ENCODE peak calls at places on chromosomes 7 and 10, in seven cellular contexts. One of them, this sample, is unnamed.

GRCh38 chr10:93559490-93559889 is 7.0 kb upstream of the FFAR4 start:
- DNase-seq in dermis microvascular lymphatic vessel endothelial cell: no peak
- DNase-seq in uterus: no peak
- DNase-seq in NCI-H2171 treated with DMSO at 0.1 percent for 48 hours: no peak
- DNase-seq in HS-27A: no peak
- DNase-seq in epithelial cell of esophagus: no peak
- DNase-seq in stimulated activated CD8-positive, alpha-beta memory T cell treated with anti-CD3 and anti-CD28 coated beads, Interleukin-12 subunit alpha, Interleukin-12 subunit beta, amount 100 ng/mL, for 4 hours: no peak
- DNase-seq in this sample: no peak

GRCh38 chr10:1595726-1596125 is 141.6 kb downstream of the ADARB2 start:
- DNase-seq in dermis microvascular lymphatic vessel endothelial cell: no peak
- DNase-seq in uterus: no peak
- DNase-seq in NCI-H2171 treated with DMSO at 0.1 percent for 48 hours: no peak
- DNase-seq in HS-27A: no peak
- DNase-seq in epithelial cell of esophagus: no peak
- DNase-seq in stimulated activated CD8-positive, alpha-beta memory T cell treated with anti-CD3 and anti-CD28 coated beads, Interleukin-12 subunit alpha, Interleukin-12 subunit beta, amount 100 ng/mL, for 4 hours: no peak
- DNase-seq in this sample: no peak

GRCh38 chr10:43461950-43462349 is 25.0 kb downstream of the ZNF487 start:
- DNase-seq in dermis microvascular lymphatic vessel endothelial cell: peak
- DNase-seq in uterus: no peak
- DNase-seq in NCI-H2171 treated with DMSO at 0.1 percent for 48 hours: peak
- DNase-seq in HS-27A: peak
- DNase-seq in epithelial cell of esophagus: peak
- DNase-seq in stimulated activated CD8-positive, alpha-beta memory T cell treated with anti-CD3 and anti-CD28 coated beads, Interleukin-12 subunit alpha, Interleukin-12 subunit beta, amount 100 ng/mL, for 4 hours: no peak
- DNase-seq in this sample: peak

GRCh38 chr7:148620749-148621372 is 30.3 kb downstream of the C7orf33 start:
- DNase-seq in dermis microvascular lymphatic vessel endothelial cell: no peak
- DNase-seq in uterus: no peak
- DNase-seq in NCI-H2171 treated with DMSO at 0.1 percent for 48 hours: no peak
- DNase-seq in HS-27A: no peak
- DNase-seq in epithelial cell of esophagus: peak
- DNase-seq in stimulated activated CD8-positive, alpha-beta memory T cell treated with anti-CD3 and anti-CD28 coated beads, Interleukin-12 subunit alpha, Interleukin-12 subunit beta, amount 100 ng/mL, for 4 hours: no peak
- DNase-seq in this sample: no peak

GRCh38 chr10:97196213-97197029 is 10.7 kb upstream of the SLIT1 start:
- DNase-seq in dermis microvascular lymphatic vessel endothelial cell: no peak
- DNase-seq in uterus: peak
- DNase-seq in NCI-H2171 treated with DMSO at 0.1 percent for 48 hours: peak
- DNase-seq in HS-27A: no peak
- DNase-seq in epithelial cell of esophagus: peak
- DNase-seq in stimulated activated CD8-positive, alpha-beta memory T cell treated with anti-CD3 and anti-CD28 coated beads, Interleukin-12 subunit alpha, Interleukin-12 subunit beta, amount 100 ng/mL, for 4 hours: peak
- DNase-seq in this sample: peak

GRCh38 chr10:99341860-99342517 is 12.8 kb downstream of the CNNM1 start:
- DNase-seq in dermis microvascular lymphatic vessel endothelial cell: no peak
- DNase-seq in uterus: no peak
- DNase-seq in NCI-H2171 treated with DMSO at 0.1 percent for 48 hours: no peak
- DNase-seq in HS-27A: no peak
- DNase-seq in epithelial cell of esophagus: no peak
- DNase-seq in stimulated activated CD8-positive, alpha-beta memory T cell treated with anti-CD3 and anti-CD28 coated beads, Interleukin-12 subunit alpha, Interleukin-12 subunit beta, amount 100 ng/mL, for 4 hours: no peak
- DNase-seq in this sample: peak

GRCh38 chr7:35003679-35004278 is 33.5 kb downstream of the DPY19L1 start:
- DNase-seq in dermis microvascular lymphatic vessel endothelial cell: no peak
- DNase-seq in uterus: peak
- DNase-seq in NCI-H2171 treated with DMSO at 0.1 percent for 48 hours: peak
- DNase-seq in HS-27A: peak
- DNase-seq in epithelial cell of esophagus: peak
- DNase-seq in stimulated activated CD8-positive, alpha-beta memory T cell treated with anti-CD3 and anti-CD28 coated beads, Interleukin-12 subunit alpha, Interleukin-12 subunit beta, amount 100 ng/mL, for 4 hours: no peak
- DNase-seq in this sample: peak

GRCh38 chr10:117175215-117175900 is 21.9 kb upstream of the KCNK18 start:
- DNase-seq in dermis microvascular lymphatic vessel endothelial cell: no peak
- DNase-seq in uterus: no peak
- DNase-seq in NCI-H2171 treated with DMSO at 0.1 percent for 48 hours: peak
- DNase-seq in HS-27A: no peak
- DNase-seq in epithelial cell of esophagus: peak
- DNase-seq in stimulated activated CD8-positive, alpha-beta memory T cell treated with anti-CD3 and anti-CD28 coated beads, Interleukin-12 subunit alpha, Interleukin-12 subunit beta, amount 100 ng/mL, for 4 hours: no peak
- DNase-seq in this sample: no peak

GRCh38 chr10:119505588-119506315 is 36.8 kb downstream of the RGS10 start:
- DNase-seq in dermis microvascular lymphatic vessel endothelial cell: no peak
- DNase-seq in uterus: no peak
- DNase-seq in NCI-H2171 treated with DMSO at 0.1 percent for 48 hours: no peak
- DNase-seq in HS-27A: no peak
- DNase-seq in epithelial cell of esophagus: no peak
- DNase-seq in stimulated activated CD8-positive, alpha-beta memory T cell treated with anti-CD3 and anti-CD28 coated beads, Interleukin-12 subunit alpha, Interleukin-12 subunit beta, amount 100 ng/mL, for 4 hours: no peak
- DNase-seq in this sample: no peak

GRCh38 chr10:62625484-62625883 is 179.0 kb upstream of the ADO start:
- DNase-seq in dermis microvascular lymphatic vessel endothelial cell: no peak
- DNase-seq in uterus: no peak
- DNase-seq in NCI-H2171 treated with DMSO at 0.1 percent for 48 hours: no peak
- DNase-seq in HS-27A: no peak
- DNase-seq in epithelial cell of esophagus: no peak
- DNase-seq in stimulated activated CD8-positive, alpha-beta memory T cell treated with anti-CD3 and anti-CD28 coated beads, Interleukin-12 subunit alpha, Interleukin-12 subunit beta, amount 100 ng/mL, for 4 hours: no peak
- DNase-seq in this sample: no peak

GRCh38 chr10:43114031-43114742 is 24.1 kb upstream of the CSGALNACT2 start:
- DNase-seq in dermis microvascular lymphatic vessel endothelial cell: no peak
- DNase-seq in uterus: no peak
- DNase-seq in NCI-H2171 treated with DMSO at 0.1 percent for 48 hours: no peak
- DNase-seq in HS-27A: no peak
- DNase-seq in epithelial cell of esophagus: no peak
- DNase-seq in stimulated activated CD8-positive, alpha-beta memory T cell treated with anti-CD3 and anti-CD28 coated beads, Interleukin-12 subunit alpha, Interleukin-12 subunit beta, amount 100 ng/mL, for 4 hours: no peak
- DNase-seq in this sample: no peak

GRCh38 chr7:155166673-155167370 is 96.7 kb downstream of the HTR5A start:
- DNase-seq in dermis microvascular lymphatic vessel endothelial cell: peak
- DNase-seq in uterus: peak
- DNase-seq in NCI-H2171 treated with DMSO at 0.1 percent for 48 hours: no peak
- DNase-seq in HS-27A: peak
- DNase-seq in epithelial cell of esophagus: peak
- DNase-seq in stimulated activated CD8-positive, alpha-beta memory T cell treated with anti-CD3 and anti-CD28 coated beads, Interleukin-12 subunit alpha, Interleukin-12 subunit beta, amount 100 ng/mL, for 4 hours: no peak
- DNase-seq in this sample: no peak

GRCh38 chr10:117130346-117130745 is 7.7 kb downstream of the VAX1 start:
- DNase-seq in dermis microvascular lymphatic vessel endothelial cell: no peak
- DNase-seq in uterus: no peak
- DNase-seq in NCI-H2171 treated with DMSO at 0.1 percent for 48 hours: no peak
- DNase-seq in HS-27A: no peak
- DNase-seq in epithelial cell of esophagus: no peak
- DNase-seq in stimulated activated CD8-positive, alpha-beta memory T cell treated with anti-CD3 and anti-CD28 coated beads, Interleukin-12 subunit alpha, Interleukin-12 subunit beta, amount 100 ng/mL, for 4 hours: no peak
- DNase-seq in this sample: no peak

GRCh38 chr7:100681491-100682227 is 8.1 kb downstream of the GNB2 start:
- DNase-seq in dermis microvascular lymphatic vessel endothelial cell: no peak
- DNase-seq in uterus: no peak
- DNase-seq in NCI-H2171 treated with DMSO at 0.1 percent for 48 hours: no peak
- DNase-seq in HS-27A: no peak
- DNase-seq in epithelial cell of esophagus: no peak
- DNase-seq in stimulated activated CD8-positive, alpha-beta memory T cell treated with anti-CD3 and anti-CD28 coated beads, Interleukin-12 subunit alpha, Interleukin-12 subunit beta, amount 100 ng/mL, for 4 hours: no peak
- DNase-seq in this sample: no peak

GRCh38 chr10:129101232-129101980 is 365.6 kb upstream of the MGMT start:
- DNase-seq in dermis microvascular lymphatic vessel endothelial cell: no peak
- DNase-seq in uterus: no peak
- DNase-seq in NCI-H2171 treated with DMSO at 0.1 percent for 48 hours: peak
- DNase-seq in HS-27A: no peak
- DNase-seq in epithelial cell of esophagus: no peak
- DNase-seq in stimulated activated CD8-positive, alpha-beta memory T cell treated with anti-CD3 and anti-CD28 coated beads, Interleukin-12 subunit alpha, Interleukin-12 subunit beta, amount 100 ng/mL, for 4 hours: no peak
- DNase-seq in this sample: no peak

GRCh38 chr10:6766061-6766460 is 186.0 kb upstream of the PRKCQ start:
- DNase-seq in dermis microvascular lymphatic vessel endothelial cell: no peak
- DNase-seq in uterus: peak
- DNase-seq in NCI-H2171 treated with DMSO at 0.1 percent for 48 hours: no peak
- DNase-seq in HS-27A: no peak
- DNase-seq in epithelial cell of esophagus: no peak
- DNase-seq in stimulated activated CD8-positive, alpha-beta memory T cell treated with anti-CD3 and anti-CD28 coated beads, Interleukin-12 subunit alpha, Interleukin-12 subunit beta, amount 100 ng/mL, for 4 hours: no peak
- DNase-seq in this sample: no peak

GRCh38 chr10:68796609-68797008 is 30.7 kb upstream of the STOX1 start:
- DNase-seq in dermis microvascular lymphatic vessel endothelial cell: no peak
- DNase-seq in uterus: no peak
- DNase-seq in NCI-H2171 treated with DMSO at 0.1 percent for 48 hours: no peak
- DNase-seq in HS-27A: no peak
- DNase-seq in epithelial cell of esophagus: peak
- DNase-seq in stimulated activated CD8-positive, alpha-beta memory T cell treated with anti-CD3 and anti-CD28 coated beads, Interleukin-12 subunit alpha, Interleukin-12 subunit beta, amount 100 ng/mL, for 4 hours: no peak
- DNase-seq in this sample: no peak

GRCh38 chr7:128883622-128884549 is 21.2 kb downstream of the ATP6V1F start:
- DNase-seq in dermis microvascular lymphatic vessel endothelial cell: no peak
- DNase-seq in uterus: peak
- DNase-seq in NCI-H2171 treated with DMSO at 0.1 percent for 48 hours: peak
- DNase-seq in HS-27A: no peak
- DNase-seq in epithelial cell of esophagus: peak
- DNase-seq in stimulated activated CD8-positive, alpha-beta memory T cell treated with anti-CD3 and anti-CD28 coated beads, Interleukin-12 subunit alpha, Interleukin-12 subunit beta, amount 100 ng/mL, for 4 hours: peak
- DNase-seq in this sample: peak

GRCh38 chr10:11149499-11149898 is 131.8 kb downstream of the CELF2 start:
- DNase-seq in dermis microvascular lymphatic vessel endothelial cell: no peak
- DNase-seq in uterus: no peak
- DNase-seq in NCI-H2171 treated with DMSO at 0.1 percent for 48 hours: no peak
- DNase-seq in HS-27A: no peak
- DNase-seq in epithelial cell of esophagus: no peak
- DNase-seq in stimulated activated CD8-positive, alpha-beta memory T cell treated with anti-CD3 and anti-CD28 coated beads, Interleukin-12 subunit alpha, Interleukin-12 subunit beta, amount 100 ng/mL, for 4 hours: no peak
- DNase-seq in this sample: no peak

GRCh38 chr7:106959753-106960152 is 84.8 kb upstream of the PRKAR2B start:
- DNase-seq in dermis microvascular lymphatic vessel endothelial cell: no peak
- DNase-seq in uterus: no peak
- DNase-seq in NCI-H2171 treated with DMSO at 0.1 percent for 48 hours: no peak
- DNase-seq in HS-27A: no peak
- DNase-seq in epithelial cell of esophagus: peak
- DNase-seq in stimulated activated CD8-positive, alpha-beta memory T cell treated with anti-CD3 and anti-CD28 coated beads, Interleukin-12 subunit alpha, Interleukin-12 subunit beta, amount 100 ng/mL, for 4 hours: no peak
- DNase-seq in this sample: peak

GRCh38 chr10:12826800-12827372 is 174.6 kb downstream of the CCDC3 start:
- DNase-seq in dermis microvascular lymphatic vessel endothelial cell: no peak
- DNase-seq in uterus: no peak
- DNase-seq in NCI-H2171 treated with DMSO at 0.1 percent for 48 hours: no peak
- DNase-seq in HS-27A: no peak
- DNase-seq in epithelial cell of esophagus: peak
- DNase-seq in stimulated activated CD8-positive, alpha-beta memory T cell treated with anti-CD3 and anti-CD28 coated beads, Interleukin-12 subunit alpha, Interleukin-12 subunit beta, amount 100 ng/mL, for 4 hours: no peak
- DNase-seq in this sample: no peak

GRCh38 chr7:2637505-2638223 is 5.9 kb downstream of the TTYH3 start:
- DNase-seq in dermis microvascular lymphatic vessel endothelial cell: no peak
- DNase-seq in uterus: no peak
- DNase-seq in NCI-H2171 treated with DMSO at 0.1 percent for 48 hours: no peak
- DNase-seq in HS-27A: no peak
- DNase-seq in epithelial cell of esophagus: no peak
- DNase-seq in stimulated activated CD8-positive, alpha-beta memory T cell treated with anti-CD3 and anti-CD28 coated beads, Interleukin-12 subunit alpha, Interleukin-12 subunit beta, amount 100 ng/mL, for 4 hours: no peak
- DNase-seq in this sample: no peak

GRCh38 chr7:50303082-50303893 is 1.2 kb upstream of the IKZF1 start:
- DNase-seq in dermis microvascular lymphatic vessel endothelial cell: no peak
- DNase-seq in uterus: no peak
- DNase-seq in NCI-H2171 treated with DMSO at 0.1 percent for 48 hours: no peak
- DNase-seq in HS-27A: no peak
- DNase-seq in epithelial cell of esophagus: no peak
- DNase-seq in stimulated activated CD8-positive, alpha-beta memory T cell treated with anti-CD3 and anti-CD28 coated beads, Interleukin-12 subunit alpha, Interleukin-12 subunit beta, amount 100 ng/mL, for 4 hours: no peak
- DNase-seq in this sample: peak

GRCh38 chr10:114285961-114286441 is 46.9 kb downstream of the VWA2 start:
- DNase-seq in dermis microvascular lymphatic vessel endothelial cell: no peak
- DNase-seq in uterus: no peak
- DNase-seq in NCI-H2171 treated with DMSO at 0.1 percent for 48 hours: no peak
- DNase-seq in HS-27A: no peak
- DNase-seq in epithelial cell of esophagus: no peak
- DNase-seq in stimulated activated CD8-positive, alpha-beta memory T cell treated with anti-CD3 and anti-CD28 coated beads, Interleukin-12 subunit alpha, Interleukin-12 subunit beta, amount 100 ng/mL, for 4 hours: no peak
- DNase-seq in this sample: no peak

GRCh38 chr10:74738052-74738451 is 88.3 kb upstream of the KAT6B start:
- DNase-seq in dermis microvascular lymphatic vessel endothelial cell: no peak
- DNase-seq in uterus: no peak
- DNase-seq in NCI-H2171 treated with DMSO at 0.1 percent for 48 hours: no peak
- DNase-seq in HS-27A: no peak
- DNase-seq in epithelial cell of esophagus: no peak
- DNase-seq in stimulated activated CD8-positive, alpha-beta memory T cell treated with anti-CD3 and anti-CD28 coated beads, Interleukin-12 subunit alpha, Interleukin-12 subunit beta, amount 100 ng/mL, for 4 hours: no peak
- DNase-seq in this sample: peak

GRCh38 chr7:31314781-31315180 is 25.7 kb downstream of the NEUROD6 start:
- DNase-seq in dermis microvascular lymphatic vessel endothelial cell: no peak
- DNase-seq in uterus: no peak
- DNase-seq in NCI-H2171 treated with DMSO at 0.1 percent for 48 hours: no peak
- DNase-seq in HS-27A: no peak
- DNase-seq in epithelial cell of esophagus: no peak
- DNase-seq in stimulated activated CD8-positive, alpha-beta memory T cell treated with anti-CD3 and anti-CD28 coated beads, Interleukin-12 subunit alpha, Interleukin-12 subunit beta, amount 100 ng/mL, for 4 hours: no peak
- DNase-seq in this sample: no peak

GRCh38 chr7:141478845-141479244 is 72.4 kb upstream of the AGK start:
- DNase-seq in dermis microvascular lymphatic vessel endothelial cell: no peak
- DNase-seq in uterus: no peak
- DNase-seq in NCI-H2171 treated with DMSO at 0.1 percent for 48 hours: no peak
- DNase-seq in HS-27A: no peak
- DNase-seq in epithelial cell of esophagus: no peak
- DNase-seq in stimulated activated CD8-positive, alpha-beta memory T cell treated with anti-CD3 and anti-CD28 coated beads, Interleukin-12 subunit alpha, Interleukin-12 subunit beta, amount 100 ng/mL, for 4 hours: no peak
- DNase-seq in this sample: no peak

GRCh38 chr10:63265646-63266207 is 132.6 kb downstream of the NRBF2 start:
- DNase-seq in dermis microvascular lymphatic vessel endothelial cell: no peak
- DNase-seq in uterus: no peak
- DNase-seq in NCI-H2171 treated with DMSO at 0.1 percent for 48 hours: no peak
- DNase-seq in HS-27A: no peak
- DNase-seq in epithelial cell of esophagus: no peak
- DNase-seq in stimulated activated CD8-positive, alpha-beta memory T cell treated with anti-CD3 and anti-CD28 coated beads, Interleukin-12 subunit alpha, Interleukin-12 subunit beta, amount 100 ng/mL, for 4 hours: no peak
- DNase-seq in this sample: no peak

This sample was measured in mesendoderm.